ENCODE peak calls at places on chromosomes 13 and 19, in ten cellular contexts. I is GM23338; P is AG04449; R is mammary epithelial cell; D is CD8-positive, alpha-beta T cell; Z is ascending aorta; Q is astrocyte of the spinal cord; O is thyroid gland; E is adrenal gland; S is WERI-Rb-1. N is an unnamed sample.

GRCh38 chr13:32206097-32206740 is 108.9 kb downstream of the ZAR1L start:
- DNase-seq in I (no peak), P (no peak), R (peak; percentile 4), D (no peak), Z (no peak), Q (no peak), O (no peak), E (no peak), S (peak; percentile 30), N (no peak)

GRCh38 chr13:96834626-96835025 is 159.7 kb downstream of the OXGR1 start:
- DNase-seq in I (no peak), P (no peak), R (peak; percentile 2), D (no peak), Z (no peak), Q (no peak), O (no peak), E (no peak), S (no peak), N (no peak)

GRCh38 chr13:91264484-91264883 is 83.0 kb upstream of the MIR17HG start:
- DNase-seq in I (no peak), P (no peak), R (no peak), D (no peak), Z (no peak), Q (no peak), O (no peak), E (no peak), S (no peak), N (no peak)

GRCh38 chr13:79307866-79308298 is 98.2 kb downstream of the RBM26 start:
- DNase-seq in I (peak; percentile 18), P (no peak), R (peak; percentile 51), D (no peak), Z (no peak), Q (peak; percentile 11), O (peak; percentile 15), E (no peak), S (no peak), N (peak; percentile 2)

GRCh38 chr19:48568345-48568886 is 16.4 kb downstream of the SULT2B1 start:
- DNase-seq in I (peak; percentile 65), P (no peak), R (peak; percentile 85), D (no peak), Z (peak; percentile 90), Q (peak; percentile 89), O (peak; percentile 97), E (peak; percentile 94), S (peak; percentile 69), N (peak; percentile 77)

GRCh38 chr13:111532111-111532510 is 211.7 kb downstream of the TEX29 start:
- DNase-seq in I (peak; percentile 54), P (no peak), R (no peak), D (no peak), Z (no peak), Q (no peak), O (no peak), E (no peak), S (no peak), N (no peak)

GRCh38 chr13:22451345-22451744 is 729.4 kb upstream of the SGCG start:
- DNase-seq in I (peak; percentile 29), P (no peak), R (no peak), D (no peak), Z (no peak), Q (no peak), O (no peak), E (peak; percentile 62), S (no peak), N (no peak)

GRCh38 chr13:43698743-43699142 is 88.0 kb downstream of the ENOX1 start:
- DNase-seq in I (no peak), P (peak; percentile 5), R (no peak), D (no peak), Z (no peak), Q (peak; percentile 78), O (no peak), E (no peak), S (no peak), N (no peak)

GRCh38 chr13:81326913-81327312 is 986.0 kb upstream of the SPRY2 start:
- DNase-seq in I (no peak), P (no peak), R (no peak), D (no peak), Z (no peak), Q (no peak), O (no peak), E (no peak), S (no peak), N (no peak)

GRCh38 chr13:27599845-27600553 is 20.3 kb downstream of the LNX2 start:
- DNase-seq in I (peak; percentile 41), P (peak; percentile 45), R (peak; percentile 64), D (no peak), Z (no peak), Q (peak; percentile 76), O (no peak), E (no peak), S (no peak), N (no peak)

GRCh38 chr19:2336528-2337328 is 8.2 kb downstream of the SPPL2B start:
- DNase-seq in I (no peak), P (no peak), R (no peak), D (no peak), Z (no peak), Q (no peak), O (no peak), E (no peak), S (no peak), N (no peak)

GRCh38 chr13:44651724-44652123 is 75.6 kb upstream of the TSC22D1 start:
- DNase-seq in I (no peak), P (no peak), R (no peak), D (no peak), Z (no peak), Q (no peak), O (no peak), E (no peak), S (no peak), N (no peak)

GRCh38 chr13:48412881-48413351 is at the start of gene LPAR6:
- DNase-seq in I (peak; percentile 35), P (no peak), R (peak; percentile 62), D (no peak), Z (no peak), Q (peak; percentile 80), O (no peak), E (peak; percentile 67), S (no peak), N (peak; percentile 52)

GRCh38 chr13:43346427-43346826 is 323.0 kb downstream of the DNAJC15 start:
- DNase-seq in I (no peak), P (no peak), R (no peak), D (no peak), Z (no peak), Q (no peak), O (no peak), E (no peak), S (no peak), N (no peak)

GRCh38 chr19:293436-294110 is 2.4 kb upstream of the PLPP2 start:
- DNase-seq in I (no peak), P (no peak), R (no peak), D (no peak), Z (no peak), Q (no peak), O (no peak), E (no peak), S (no peak), N (no peak)

GRCh38 chr13:99124695-99125334 is 75.8 kb upstream of the UBAC2 start:
- DNase-seq in I (no peak), P (peak; percentile 9), R (peak; percentile 66), D (no peak), Z (no peak), Q (peak; percentile 74), O (no peak), E (no peak), S (no peak), N (peak; percentile 9)

GRCh38 chr13:101930331-101930730 is 471.5 kb downstream of the FGF14 start:
- DNase-seq in I (no peak), P (no peak), R (no peak), D (no peak), Z (no peak), Q (no peak), O (no peak), E (no peak), S (no peak), N (no peak)

GRCh38 chr19:27774827-27775226 is 1438.1 kb downstream of the UQCRFS1 start:
- DNase-seq in I (peak; percentile 63), P (no peak), R (no peak), D (no peak), Z (no peak), Q (no peak), O (no peak), E (no peak), S (peak; percentile 44), N (no peak)

GRCh38 chr13:32035701-32036100 is 4.1 kb downstream of the FRY start:
- DNase-seq in I (no peak), P (no peak), R (no peak), D (no peak), Z (no peak), Q (no peak), O (no peak), E (no peak), S (no peak), N (no peak)

GRCh38 chr19:17861542-17862402 is 2.1 kb downstream of the RPL18A start:
- DNase-seq in I (no peak), P (no peak), R (no peak), D (no peak), Z (no peak), Q (no peak), O (no peak), E (no peak), S (no peak), N (no peak)
- H3K4me3 ChIP-seq in I (peak overlapping the region; percentile 100), P (peak overlapping the region; percentile 92), R (peak overlapping the region; percentile 98), D (no peak overlapping the region), Z (peak overlapping the region; percentile 94), Q (peak overlapping the region; percentile 100), O (no peak overlapping the region), E (no peak overlapping the region), S (no peak overlapping the region), N (peak overlapping the region; percentile 92)

GRCh38 chr19:9431475-9431874 is 3.9 kb downstream of the ZNF266 start:
- DNase-seq in I (peak; percentile 77), P (no peak), R (no peak), D (no peak), Z (no peak), Q (peak; percentile 13), O (peak; percentile 12), E (peak; percentile 69), S (peak; percentile 70), N (no peak)
- TF ChIP-seq CTCF in I (peak; percentile 73), P (peak; percentile 7), R (peak; percentile 52), D (peak; percentile 74), Z (no peak), Q (peak; percentile 54), O (no peak), E (peak; percentile 37), S (peak; percentile 96), N (peak; percentile 30)

DNA sequence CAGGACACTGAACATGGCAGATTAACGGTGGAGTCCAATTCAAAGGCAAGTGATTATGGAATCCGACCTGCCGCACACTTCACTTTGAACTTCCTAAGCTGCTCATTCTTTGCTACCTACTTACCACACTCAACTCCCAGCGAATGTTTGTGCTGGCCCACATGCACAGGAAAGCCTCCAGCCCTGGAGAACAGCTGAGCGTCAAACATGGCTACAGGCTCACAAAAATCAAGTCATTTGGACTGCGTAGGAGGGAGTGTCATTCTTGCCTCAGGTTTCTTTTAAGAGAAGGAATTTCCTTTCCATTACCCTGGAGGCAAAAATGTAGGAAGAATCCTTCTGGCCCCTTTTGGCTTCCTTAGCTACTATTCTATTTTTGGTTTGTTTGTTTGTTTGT is 41.3 kb upstream of the IPO5 start:
- DNase-seq in I (no peak), P (no peak), R (no peak), D (no peak), Z (no peak), Q (no peak), O (no peak), E (no peak), S (no peak), N (no peak)
- H3K4me3 ChIP-seq in I (no peak overlapping the region), P (no peak overlapping the region), R (no peak overlapping the region), D (no peak overlapping the region), Z (no peak overlapping the region), Q (no peak overlapping the region), O (no peak overlapping the region), E (no peak overlapping the region), S (no peak overlapping the region), N (no peak overlapping the region)

GRCh38 chr13:86567119-86567518 is 767.9 kb upstream of the SLITRK6 start:
- DNase-seq in I (peak; percentile 58), P (no peak), R (no peak), D (no peak), Z (no peak), Q (no peak), O (no peak), E (no peak), S (no peak), N (no peak)
- TF ChIP-seq CTCF in I (peak; percentile 75), P (no peak), R (peak; percentile 30), D (no peak), Z (no peak), Q (no peak), O (no peak), E (no peak), S (no peak), N (peak; percentile 21)

N was measured in HFF-Myc.